ENCODE peak calls at places on chromosomes 16 and 17, in eight cellular contexts. B is ascending aorta; Z is osteocyte; I is left ventricle myocardium inferior; C is activated CD4-positive, alpha-beta T cell treated with anti-CD3 and anti-CD28 coated beads, Interleukin-2, amount 50 U/mL, for 1 hour; S is cardiac muscle cell; R is T-helper 17 cell; G is NCI-H345. Q is an unnamed sample.

GRCh38 chr17:76213491-76213890 is 26.8 kb downstream of the RNF157 start:
- DNase-seq in B (no peak), Z (no peak), I (no peak), C (no peak), S (no peak), R (no peak), G (no peak), Q (no peak)

GRCh38 chr17:37160940-37161339 is 212.2 kb downstream of the AATF start:
- DNase-seq in B (no peak), Z (no peak), I (no peak), C (no peak), S (peak), R (no peak), G (no peak), Q (no peak)

GRCh38 chr17:12282056-12282455 is 261.4 kb downstream of the MAP2K4 start:
- DNase-seq in B (no peak), Z (no peak), I (no peak), C (no peak), S (no peak), R (no peak), G (no peak), Q (peak)

GRCh38 chr17:2012499-2012898 is 12.6 kb downstream of the RTN4RL1 start:
- DNase-seq in B (no peak), Z (no peak), I (no peak), C (no peak), S (no peak), R (no peak), G (no peak), Q (no peak)

GRCh38 chr16:77946834-77947233 is 75.5 kb upstream of the CLEC3A start:
- DNase-seq in B (no peak), Z (no peak), I (no peak), C (no peak), S (peak), R (no peak), G (no peak), Q (no peak)

GRCh38 chr17:19718613-19719364 is 2.4 kb upstream of the SLC47A2 start:
- DNase-seq in B (no peak), Z (no peak), I (no peak), C (no peak), S (no peak), R (no peak), G (no peak), Q (no peak)

GRCh38 chr17:75876938-75877751 is 1.2 kb downstream of the TRIM47 start:
- DNase-seq in B (peak), Z (peak), I (peak), C (no peak), S (peak), R (no peak), G (no peak), Q (peak)

GRCh38 chr17:79654960-79655382 is 44.1 kb upstream of the RBFOX3 start:
- DNase-seq in B (no peak), Z (peak), I (no peak), C (no peak), S (no peak), R (no peak), G (no peak), Q (no peak)

GRCh38 chr17:40415390-40415789 is 2.3 kb downstream of the TOP2A start:
- DNase-seq in B (no peak), Z (no peak), I (no peak), C (no peak), S (peak), R (no peak), G (peak), Q (peak)

GRCh38 chr16:85835227-85835751 is 35.8 kb downstream of the COX4I1 start:
- DNase-seq in B (no peak), Z (no peak), I (no peak), C (no peak), S (no peak), R (no peak), G (no peak), Q (no peak)

GRCh38 chr17:80593171-80593570 is 48.5 kb downstream of the RPTOR start:
- DNase-seq in B (no peak), Z (no peak), I (no peak), C (no peak), S (no peak), R (no peak), G (no peak), Q (no peak)

GRCh38 chr17:82458885-82459424 is 414 bp downstream of the NARF start:
- DNase-seq in B (no peak), Z (no peak), I (no peak), C (peak), S (peak), R (peak), G (peak), Q (no peak)